ENCODE peak calls at places on chromosome 22, in four cellular contexts. V is uterus, P is cardiac muscle cell, G is neuronal stem cell. R is an unnamed sample.
A peak's percentile ranks its signal among the peaks of the same experiment; 100 is the strongest.

GRCh38 chr22:45764051-45764450 is 92.4 kb downstream of the ATXN10 start:
- DNase-seq in P (no peak), V (no peak), G (no peak), R (no peak)

GRCh38 chr22:31753005-31753633 is 700 bp upstream of the DEPDC5 start:
- DNase-seq in V (peak; percentile 45), G (peak; percentile 66), P (peak; percentile 93), R (no peak)

GRCh38 chr22:23893446-23893956 is 682 bp upstream of the MIF start:
- DNase-seq in V (no peak), P (no peak), G (no peak), R (peak; percentile 21)

GRCh38 chr22:30046716-30047363 is 33.4 kb upstream of the HORMAD2 start:
- DNase-seq in P (no peak), G (no peak), V (no peak), R (no peak)

GRCh38 chr22:25081409-25081824 is 118.2 kb upstream of the CRYBB3 start:
- DNase-seq in V (no peak), G (no peak), P (no peak), R (peak; percentile 44)

GRCh38 chr22:22943521-22944267 is 56.1 kb downstream of the IGLL5 start:
- DNase-seq in V (no peak), P (no peak), G (no peak), R (no peak)

GRCh38 chr22:47102648-47103047 is 340.2 kb downstream of the TBC1D22A start:
- DNase-seq in G (no peak), V (no peak), P (no peak), R (no peak)

GRCh38 chr22:38069372-38070249 is 12.4 kb downstream of the PICK1 start:
- DNase-seq in V (peak; percentile 74), P (peak; percentile 84), G (no peak), R (no peak)

GRCh38 chr22:48301421-48301820 is 1526.3 kb downstream of the BRD1 start:
- DNase-seq in V (no peak), G (no peak), P (no peak), R (no peak)

GRCh38 chr22:48382197-48382596 is 1445.5 kb downstream of the BRD1 start:
- DNase-seq in G (no peak), P (no peak), V (no peak), R (no peak)

GRCh38 chr22:48097723-48098122 is 1335.3 kb downstream of the TBC1D22A start:
- DNase-seq in P (no peak), G (no peak), V (no peak), R (no peak)

GRCh38 chr22:35477911-35478582 is 62.6 kb upstream of the RASD2 start:
- DNase-seq in P (no peak), G (no peak), V (peak; percentile 79), R (no peak)

GRCh38 chr22:43310798-43311197 is 32.4 kb downstream of the SCUBE1 start:
- DNase-seq in P (no peak), V (no peak), G (no peak), R (no peak)

GRCh38 chr22:47086596-47087248 is 324.3 kb downstream of the TBC1D22A start:
- DNase-seq in G (no peak), V (no peak), P (no peak), R (no peak)

GRCh38 chr22:24208012-24208749 is 26.9 kb downstream of the SUSD2 start:
- DNase-seq in G (no peak), P (no peak), V (peak; percentile 60), R (no peak)

GRCh38 chr22:39989633-39990032 is 5.1 kb upstream of the FAM83F start:
- DNase-seq in G (no peak), V (no peak), P (no peak), R (no peak)

GRCh38 chr22:20777420-20778177 is 3.7 kb downstream of the SERPIND1 start:
- DNase-seq in P (peak; percentile 44), V (peak; percentile 36), G (no peak), R (no peak)

GRCh38 chr22:45599836-45600577 is 71.6 kb upstream of the ATXN10 start:
- DNase-seq in P (no peak), G (no peak), V (no peak), R (no peak)

GRCh38 chr22:23240639-23241389 is 60.5 kb downstream of the BCR start:
- DNase-seq in V (no peak), P (no peak), G (no peak), R (no peak)

GRCh38 chr22:45580703-45581381 is 78.2 kb downstream of the FBLN1 start:
- DNase-seq in G (no peak), V (no peak), P (peak; percentile 7), R (no peak)

GRCh38 chr22:32745251-32745995 is 56.1 kb upstream of the TIMP3 start:
- DNase-seq in G (peak; percentile 12), V (peak; percentile 77), P (peak; percentile 15), R (no peak)

GRCh38 chr22:24120029-24120428 is 61.3 kb upstream of the SUSD2 start:
- DNase-seq in V (no peak), P (peak; percentile 32), G (no peak), R (no peak)

GRCh38 chr22:25750569-25751173 is 8.7 kb downstream of the MYO18B start:
- DNase-seq in P (no peak), G (no peak), V (no peak), R (no peak)

GRCh38 chr22:34917239-34917638 is 148.7 kb upstream of the ISX start:
- DNase-seq in P (no peak), G (no peak), V (peak; percentile 21), R (no peak)

DNA sequence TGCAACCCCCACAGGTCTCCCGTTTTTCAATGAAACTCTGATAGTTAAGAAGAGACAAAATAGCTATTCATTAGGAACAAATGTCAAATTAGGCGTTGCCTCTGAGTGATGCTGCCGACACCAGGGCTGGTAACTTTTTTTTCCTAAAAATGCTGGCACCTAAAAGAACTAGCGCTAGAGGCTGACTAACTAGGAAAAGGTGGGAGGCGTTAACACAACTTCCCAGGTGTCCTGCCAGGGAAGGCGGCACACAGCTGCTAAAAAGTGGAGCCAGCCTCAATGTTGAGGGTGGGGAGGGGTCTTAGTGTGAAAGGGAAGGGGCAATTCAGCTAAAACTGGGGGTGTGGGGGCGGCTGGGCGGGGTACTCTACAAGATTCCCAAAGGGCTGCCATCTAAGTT is 5.4 kb downstream of the MN1 start:
- DNase-seq in V (no peak), P (no peak), G (no peak), R (no peak)
- H3K4me3 ChIP-seq in V (no peak overlapping the region), P (peak overlapping the region; percentile 77), G (peak overlapping the region; percentile 95), R (no peak overlapping the region)

GRCh38 chr22:49406879-49407587 is 420.6 kb downstream of the BRD1 start:
- DNase-seq in P (no peak), G (no peak), V (no peak), R (no peak)
- H3K4me1 ChIP-seq in P (no peaks in the 10 kb centered on the region), G (no peaks in the 10 kb centered on the region), V (no peaks in the 10 kb centered on the region), R (no peaks in the 10 kb centered on the region)

GRCh38 chr22:36737776-36738175 is 34.2 kb upstream of the CACNG2 start:
- DNase-seq in G (no peak), P (no peak), V (no peak), R (no peak)
- H3K4me3 ChIP-seq in G (no peak overlapping the region), P (no peak overlapping the region), V (no peak overlapping the region), R (no peak overlapping the region)

GRCh38 chr22:50702821-50703725 is 30.4 kb downstream of the SHANK3 start:
- DNase-seq in G (no peak), P (no peak), V (no peak), R (no peak)
- H3K4me1 ChIP-seq in G (peaks cover 23% of the 10 kb centered on the region), P (peaks cover 6% of the 10 kb centered on the region), V (no peaks in the 10 kb centered on the region), R (no peaks in the 10 kb centered on the region)

DNA sequence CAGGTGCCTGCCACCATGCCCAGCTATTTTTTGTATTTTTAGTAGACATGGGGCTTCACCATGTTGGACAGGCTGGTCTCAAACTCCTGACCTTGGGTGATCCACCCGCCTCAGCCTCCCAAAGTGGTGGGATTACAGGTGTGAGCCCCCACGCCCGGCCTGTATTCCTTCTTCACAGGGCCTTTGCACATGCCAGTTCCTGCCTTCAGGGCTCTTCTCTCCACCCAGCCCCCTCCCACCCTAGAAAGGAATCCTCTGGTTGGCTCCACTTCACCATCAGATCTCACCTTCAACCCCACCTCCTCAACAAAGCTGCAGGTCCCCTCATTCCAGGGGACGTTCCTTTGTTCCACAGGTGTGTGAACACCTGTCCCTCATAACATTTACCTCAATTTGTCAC is 2.0 kb downstream of the POLR3H start:
- DNase-seq in V (no peak), P (no peak), G (no peak), R (no peak)
- H3K4me3 ChIP-seq in V (no peak overlapping the region), P (no peak overlapping the region), G (no peak overlapping the region), R (no peak overlapping the region)

GRCh38 chr22:37033605-37034430 is 14.3 kb downstream of the MPST start:
- DNase-seq in G (no peak), V (no peak), P (no peak), R (no peak)

GRCh38 chr22:37028692-37029674 is 9.4 kb downstream of the MPST start:
- DNase-seq in V (no peak), G (no peak), P (no peak), R (no peak)

GRCh38 chr22:37032134-37032534 is 12.6 kb downstream of the MPST start:
- DNase-seq in P (no peak), G (no peak), V (no peak), R (no peak)

GRCh38 chr22:37030560-37031281 is 11.2 kb downstream of the MPST start:
- DNase-seq in V (no peak), P (no peak), G (no peak), R (no peak)

GRCh38 chr22:37032535-37033460 is 13.3 kb downstream of the MPST start:
- DNase-seq in V (peak; percentile 64), P (no peak), G (no peak), R (no peak)
- H3K4me1 ChIP-seq in V (no peaks in the 10 kb centered on the region), P (no peaks in the 10 kb centered on the region), G (peaks cover 5% of the 10 kb centered on the region), R (no peaks in the 10 kb centered on the region)

R was measured in naive thymus-derived CD4-positive, alpha-beta T cell.